ENCODE peak calls at places on chromosomes 1 and 21, in six cellular contexts. X is cardiac muscle cell, R is adrenal gland, A is psoas muscle, Z is ascending aorta, V is transverse colon. S is an unnamed sample. For H3K27me3, the result is how much of the 10 kb centered on the place peaks cover.

GRCh38 chr1:88867743-88868521 is 23.4 kb downstream of the GTF2B start:
- DNase-seq in X (peak), R (no peak), A (no peak), Z (no peak), V (no peak), S (no peak)

GRCh38 chr1:50080904-50081586 is 27.7 kb upstream of the ELAVL4 start:
- DNase-seq in X (no peak), R (peak), A (no peak), Z (no peak), V (no peak), S (no peak)

GRCh38 chr21:44550807-44551206 is 498 bp downstream of the KRTAP10-2 start:
- DNase-seq in X (no peak), R (no peak), A (no peak), Z (no peak), V (peak), S (peak)

GRCh38 chr1:238254935-238255334 is 364.2 kb upstream of the ZP4 start:
- DNase-seq in X (no peak), R (no peak), A (no peak), Z (no peak), V (no peak), S (no peak)

GRCh38 chr1:100921110-100921706 is 25.3 kb downstream of the SLC30A7 start:
- DNase-seq in X (peak), R (no peak), A (no peak), Z (no peak), V (no peak), S (no peak)

GRCh38 chr1:192814805-192815204 is 6.0 kb downstream of the RGS2 start:
- DNase-seq in X (no peak), R (no peak), A (no peak), Z (no peak), V (no peak), S (no peak)

GRCh38 chr1:151867785-151868403 is 14.4 kb upstream of the THEM5 start:
- DNase-seq in X (peak), R (no peak), A (no peak), Z (no peak), V (peak), S (no peak)

GRCh38 chr21:44199448-44199847 is 41.3 kb downstream of the ICOSLG start:
- DNase-seq in X (no peak), R (no peak), A (no peak), Z (no peak), V (peak), S (no peak)

GRCh38 chr1:3928622-3929021 is 28.6 kb upstream of the C1orf174 start:
- DNase-seq in X (no peak), R (no peak), A (no peak), Z (no peak), V (no peak), S (no peak)

GRCh38 chr1:67685558-67686271 is 714 bp downstream of the GADD45A start:
- DNase-seq in X (peak), R (peak), A (peak), Z (no peak), V (peak), S (peak)

GRCh38 chr1:182611326-182611725 is 7.1 kb upstream of the RGS16 start:
- DNase-seq in X (no peak), R (no peak), A (no peak), Z (no peak), V (no peak), S (no peak)

GRCh38 chr1:24294228-24294672 is 24.9 kb upstream of the GRHL3 start:
- DNase-seq in X (peak), R (peak), A (no peak), Z (no peak), V (peak), S (no peak)

GRCh38 chr21:39345440-39345839 is 3.4 kb downstream of the HMGN1 start:
- DNase-seq in X (no peak), R (no peak), A (no peak), Z (no peak), V (no peak), S (no peak)

GRCh38 chr1:34865981-34866761 is 6.6 kb upstream of the SMIM12 start:
- DNase-seq in X (peak), R (peak), A (peak), Z (peak), V (peak), S (peak)

GRCh38 chr21:44722701-44723100 is 11.3 kb upstream of the TSPEAR start:
- DNase-seq in X (no peak), R (no peak), A (no peak), Z (no peak), V (no peak), S (no peak)

GRCh38 chr1:248805905-248806304 is 19.8 kb downstream of the SH3BP5L start:
- DNase-seq in X (peak), R (peak), A (no peak), Z (no peak), V (no peak), S (no peak)

GRCh38 chr1:168220470-168220871 is 5.3 kb upstream of the SFT2D2 start:
- DNase-seq in X (no peak), R (no peak), A (no peak), Z (no peak), V (no peak), S (no peak)

GRCh38 chr1:56533621-56534020 is 45.7 kb downstream of the PLPP3 start:
- DNase-seq in X (no peak), R (no peak), A (no peak), Z (no peak), V (no peak), S (no peak)

GRCh38 chr1:53430256-53430655 is 28.9 kb upstream of the DMRTB1 start:
- DNase-seq in X (no peak), R (no peak), A (no peak), Z (no peak), V (no peak), S (no peak)

GRCh38 chr1:6743189-6744101 is 41.8 kb upstream of the CAMTA1 start:
- DNase-seq in X (peak), R (peak), A (peak), Z (peak), V (peak), S (peak)

GRCh38 chr1:168551688-168552087 is 7.9 kb upstream of the XCL2 start:
- DNase-seq in X (no peak), R (no peak), A (no peak), Z (no peak), V (no peak), S (no peak)

GRCh38 chr21:32096411-32096810 is 182.4 kb downstream of the MIS18A start:
- DNase-seq in X (peak), R (peak), A (no peak), Z (no peak), V (no peak), S (no peak)

GRCh38 chr1:119794856-119795255 is 16.4 kb downstream of the REG4 start:
- DNase-seq in X (peak), R (no peak), A (no peak), Z (no peak), V (no peak), S (no peak)

GRCh38 chr1:215569987-215570824 is 3.1 kb downstream of the KCTD3 start:
- DNase-seq in X (peak), R (no peak), A (no peak), Z (no peak), V (no peak), S (no peak)

GRCh38 chr1:172425339-172425738 is 4.9 kb downstream of the C1orf105 start:
- DNase-seq in X (no peak), R (no peak), A (no peak), Z (no peak), V (no peak), S (no peak)

GRCh38 chr1:64514197-64514765 is 44.4 kb downstream of the CACHD1 start:
- DNase-seq in X (peak), R (no peak), A (no peak), Z (no peak), V (no peak), S (no peak)

GRCh38 chr1:76659171-76659940 is 207.9 kb upstream of the ST6GALNAC5 start:
- DNase-seq in X (no peak), R (no peak), A (no peak), Z (no peak), V (no peak), S (no peak)

GRCh38 chr1:21270086-21270689 is 20.1 kb downstream of the ECE1 start:
- DNase-seq in X (peak), R (peak), A (peak), Z (no peak), V (peak), S (peak)

GRCh38 chr1:16218014-16218673 is 5.7 kb upstream of the ARHGEF19 start:
- DNase-seq in X (no peak), R (no peak), A (no peak), Z (no peak), V (peak), S (peak)

GRCh38 chr1:193181985-193182384 is 4.4 kb downstream of the B3GALT2 start:
- DNase-seq in X (no peak), R (no peak), A (no peak), Z (no peak), V (no peak), S (no peak)

GRCh38 chr1:184691719-184692324 is 62.8 kb downstream of the EDEM3 start:
- DNase-seq in X (peak), R (peak), A (no peak), Z (no peak), V (no peak), S (no peak)

GRCh38 chr1:219402925-219403324 is 210.0 kb downstream of the ZC3H11B start:
- DNase-seq in X (no peak), R (no peak), A (no peak), Z (no peak), V (no peak), S (no peak)

GRCh38 chr1:18907914-18908845 is 5.8 kb upstream of the ALDH4A1 start:
- DNase-seq in X (no peak), R (no peak), A (no peak), Z (no peak), V (no peak), S (no peak)

GRCh38 chr1:25654109-25654660 is 37.6 kb downstream of the MAN1C1 start:
- DNase-seq in X (no peak), R (no peak), A (no peak), Z (no peak), V (no peak), S (no peak)

GRCh38 chr1:56461158-56462127 is 117.9 kb downstream of the PLPP3 start:
- DNase-seq in X (no peak), R (no peak), A (no peak), Z (no peak), V (no peak), S (no peak)

GRCh38 chr1:16115468-16116363 is 40.2 kb downstream of the EPHA2 start:
- DNase-seq in X (no peak), R (peak), A (no peak), Z (no peak), V (no peak), S (no peak)

GRCh38 chr1:23791434-23792047 is 596 bp downstream of the LYPLA2 start:
- DNase-seq in X (peak), R (peak), A (peak), Z (no peak), V (peak), S (peak)

GRCh38 chr1:32868806-32869455 is 1.8 kb downstream of the FNDC5 start:
- DNase-seq in X (no peak), R (no peak), A (no peak), Z (no peak), V (no peak), S (no peak)

GRCh38 chr21:14751011-14751410 is 204.9 kb upstream of the SAMSN1 start:
- DNase-seq in X (no peak), R (no peak), A (no peak), Z (no peak), V (no peak), S (no peak)

GRCh38 chr1:36350659-36351171 is 27.3 kb upstream of the EVA1B start:
- DNase-seq in X (peak), R (no peak), A (no peak), Z (no peak), V (no peak), S (peak)

GRCh38 chr1:81619156-81619555 is 181.6 kb upstream of the ADGRL2 start:
- DNase-seq in X (no peak), R (no peak), A (no peak), Z (no peak), V (no peak), S (no peak)
- TF ChIP-seq CTCF in X (no peak), R (no peak), A (no peak), Z (no peak), V (no peak), S (no peak)

DNA sequence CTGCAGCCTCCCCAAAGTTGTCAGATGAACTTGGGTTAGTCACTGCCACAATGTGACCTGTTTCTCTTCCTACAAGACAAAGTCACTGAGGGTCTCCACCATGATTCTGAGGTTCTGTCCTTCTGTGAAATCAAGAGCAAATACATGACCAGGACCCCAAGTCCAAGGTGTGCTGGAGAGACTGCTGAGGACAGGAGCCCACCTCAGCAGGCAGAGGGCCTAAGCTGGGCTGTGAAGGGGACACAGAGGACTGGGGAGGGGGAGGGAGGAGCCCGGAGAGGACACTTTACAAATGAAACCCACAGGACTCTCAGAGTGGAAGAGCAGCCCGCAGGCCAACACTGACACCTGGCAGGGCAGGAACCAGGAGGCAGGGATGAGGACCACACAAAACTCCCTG is 3.3 kb downstream of the PGLYRP3 start:
- DNase-seq in X (no peak), R (no peak), A (no peak), Z (no peak), V (no peak), S (no peak)
- H3K27me3 ChIP-seq in X (under half), R (under half), A (under half), Z (under half), V (under half), S (under half)

GRCh38 chr1:222627232-222627631 is 9.3 kb downstream of the MIA3 start:
- DNase-seq in X (peak), R (no peak), A (no peak), Z (no peak), V (no peak), S (no peak)
- H3K4me3 ChIP-seq in X (no peak), R (no peak), A (no peak), Z (no peak), V (no peak), S (no peak)

GRCh38 chr1:197302775-197303174 is 34.7 kb downstream of the CRB1 start:
- DNase-seq in X (no peak), R (no peak), A (no peak), Z (no peak), V (no peak), S (no peak)
- TF ChIP-seq CTCF in X (no peak), R (no peak), A (no peak), Z (no peak), V (no peak), S (no peak)

DNA sequence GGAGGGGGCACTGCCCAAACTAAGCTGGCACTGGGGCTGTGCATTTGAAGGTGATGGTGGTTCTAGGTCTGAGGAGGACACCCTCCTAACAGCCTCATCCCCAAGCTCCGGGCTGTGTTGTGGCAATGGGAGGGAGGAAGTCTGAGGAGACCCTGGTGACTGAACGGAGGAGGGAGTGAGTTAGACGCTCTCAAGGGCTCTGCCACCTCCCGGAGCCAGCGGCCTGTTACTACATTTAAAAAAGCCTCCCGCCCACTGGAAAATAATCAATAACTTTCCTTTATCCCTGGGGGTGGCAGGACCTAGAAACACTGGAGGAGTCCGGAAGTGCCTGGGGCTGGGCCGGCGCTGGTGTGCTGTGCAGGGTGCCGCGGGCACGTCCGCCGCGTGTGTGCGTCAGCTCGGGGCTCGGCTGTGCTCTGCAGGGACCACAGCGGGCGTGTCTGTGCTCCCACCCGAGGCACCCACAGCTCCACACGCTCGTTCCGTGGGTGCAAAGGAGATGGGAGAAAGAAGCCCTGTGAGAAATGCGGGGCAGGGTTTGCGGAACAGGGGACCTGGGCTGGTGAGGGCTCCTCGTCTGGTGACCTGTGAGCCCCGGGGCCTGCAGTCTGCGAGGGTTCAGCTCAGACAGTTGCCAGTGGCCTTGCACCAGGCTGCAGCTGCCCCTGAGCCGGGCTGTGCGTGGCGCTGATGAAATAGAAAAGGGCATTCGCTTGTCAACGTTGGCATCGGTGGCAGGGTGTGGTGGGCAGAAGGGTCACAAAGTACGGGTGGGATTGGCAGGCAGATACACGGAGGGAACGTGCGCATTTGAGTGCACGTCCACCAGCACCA is 5.3 kb downstream of the SAMD11 start:
- DNase-seq in X (no peak), R (no peak), A (no peak), Z (no peak), V (no peak), S (no peak)
- H3K27me3 ChIP-seq in X (under half), R (under half), A (half or more), Z (under half), V (half or more), S (under half)

DNA sequence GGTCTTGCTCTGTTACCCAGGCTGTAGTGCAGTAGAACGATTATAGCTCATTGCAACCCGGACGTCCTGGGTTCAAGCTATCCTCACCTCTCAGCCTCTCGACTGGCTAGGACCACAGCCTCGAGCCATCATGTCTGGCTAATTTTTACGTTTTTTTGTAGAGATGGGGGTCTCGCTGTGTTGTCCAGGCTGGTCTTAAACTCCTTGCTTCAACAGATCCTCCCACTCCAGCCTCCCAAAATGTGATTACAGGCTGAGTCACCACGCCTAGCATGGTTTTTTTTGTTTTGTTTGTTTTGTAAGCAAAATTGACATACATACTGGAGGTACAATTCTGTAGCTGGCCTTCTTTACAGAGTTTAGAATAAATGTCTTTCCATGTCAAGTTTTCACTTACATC is 994 bp upstream of the LAMTOR5 start:
- DNase-seq in X (no peak), R (no peak), A (no peak), Z (no peak), V (no peak), S (no peak)
- H3K4me3 ChIP-seq in X (peak), R (no peak), A (peak), Z (peak), V (peak), S (peak)

DNA sequence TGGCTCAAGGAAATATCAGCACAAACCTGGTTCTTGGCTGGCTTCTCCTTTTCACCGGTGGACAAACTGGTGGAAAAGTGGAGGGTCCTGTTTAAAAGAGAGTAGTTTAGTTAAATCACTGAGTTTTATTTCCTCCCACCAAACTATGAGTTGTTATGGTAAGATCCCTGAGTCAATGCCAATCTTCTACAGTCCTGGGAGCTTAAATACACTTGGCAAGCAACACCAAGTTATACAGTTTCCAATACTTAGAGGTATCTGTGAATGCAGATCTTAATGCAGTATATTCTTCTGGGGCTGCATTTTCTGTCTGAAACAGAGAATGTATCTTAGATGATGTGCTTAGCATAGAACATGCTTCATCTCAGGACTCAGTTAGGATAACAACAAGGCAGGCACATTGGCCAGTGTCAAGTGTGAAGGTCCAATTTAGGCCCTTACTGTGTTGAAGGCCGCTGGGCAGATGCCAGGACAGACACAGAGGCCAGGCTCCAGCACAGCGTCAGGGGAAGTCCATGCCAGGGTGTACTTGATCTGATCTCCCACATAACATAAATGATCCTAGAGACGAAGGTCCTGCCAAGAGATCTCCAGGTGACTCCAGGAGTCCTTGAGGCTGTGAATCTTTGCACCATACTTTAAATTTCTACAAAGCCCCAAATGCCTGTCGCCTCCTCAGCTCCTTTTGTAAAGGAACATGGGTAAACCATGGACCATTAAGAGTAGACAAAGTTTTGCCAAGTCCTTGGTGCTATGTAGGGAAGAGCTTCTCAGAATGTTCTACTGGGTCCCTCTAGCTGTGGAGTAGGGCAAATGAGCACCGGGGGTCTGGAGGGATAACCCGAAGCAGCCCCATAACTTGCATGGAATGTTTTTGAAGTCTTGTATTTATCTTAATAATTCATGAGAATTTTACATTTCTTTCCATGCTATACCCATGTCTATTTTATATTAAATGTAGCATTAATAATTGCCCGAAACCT is 76.8 kb downstream of the KCNJ15 start:
- DNase-seq in X (peak), R (peak), A (no peak), Z (no peak), V (no peak), S (no peak)
- TF ChIP-seq CTCF in X (peak), R (no peak), A (no peak), Z (no peak), V (no peak), S (peak)

GRCh38 chr1:170027760-170028159 is 46.7 kb downstream of the KIFAP3 start:
- DNase-seq in X (no peak), R (no peak), A (no peak), Z (no peak), V (no peak), S (no peak)
- H3K27me3 ChIP-seq in X (under half), R (under half), A (under half), Z (under half), V (under half), S (under half)